ENCODE peak calls at places on chromosomes 11 and 22, in nine cellular contexts. K is tibial artery; T is IMR-90; Q is fibroblast of pulmonary artery; U is epithelial cell of esophagus; J is HCT116; B is dorsolateral prefrontal cortex; F is CD4-positive, alpha-beta T cell; D is astrocyte of the spinal cord. M is an unnamed sample.

GRCh38 chr11:15602042-15602441 is 487.3 kb downstream of the INSC start:
- DNase-seq in K (no peak), T (no peak), Q (no peak), U (no peak), J (no peak), B (no peak), F (no peak), D (no peak), M (no peak)

GRCh38 chr22:49350441-49351121 is 477.1 kb downstream of the BRD1 start:
- DNase-seq in K (peak; percentile 47), T (no peak), Q (no peak), U (no peak), J (no peak), B (no peak), F (no peak), D (no peak), M (no peak)

GRCh38 chr11:72704783-72705287 is 30.6 kb upstream of the PDE2A start:
- DNase-seq in K (no peak), T (no peak), Q (no peak), U (no peak), J (no peak), B (no peak), F (no peak), D (no peak), M (no peak)

GRCh38 chr11:122394326-122394725 is 261.2 kb upstream of the UBASH3B start:
- DNase-seq in K (no peak), T (no peak), Q (no peak), U (no peak), J (no peak), B (no peak), F (no peak), D (no peak), M (no peak)

GRCh38 chr22:31829505-31829904 is 75.7 kb downstream of the DEPDC5 start:
- DNase-seq in K (no peak), T (peak; percentile 97), Q (peak; percentile 83), U (peak; percentile 93), J (peak; percentile 89), B (no peak), F (peak; percentile 1), D (peak; percentile 89), M (no peak)

GRCh38 chr11:120384476-120384875 is 48.3 kb downstream of the ARHGEF12 start:
- DNase-seq in K (no peak), T (no peak), Q (no peak), U (peak; percentile 42), J (no peak), B (no peak), F (no peak), D (no peak), M (no peak)

GRCh38 chr11:64500176-64501013 is 90.6 kb upstream of the SLC22A12 start:
- DNase-seq in K (no peak), T (no peak), Q (no peak), U (no peak), J (peak; percentile 4), B (no peak), F (no peak), D (no peak), M (no peak)

GRCh38 chr11:697811-698311 is 2.2 kb downstream of the TMEM80 start:
- DNase-seq in K (no peak), T (peak; percentile 76), Q (no peak), U (peak; percentile 65), J (no peak), B (no peak), F (no peak), D (peak; percentile 55), M (no peak)

GRCh38 chr11:128725630-128726461 is 32.0 kb downstream of the FLI1 start:
- DNase-seq in K (no peak), T (peak; percentile 59), Q (peak; percentile 51), U (peak; percentile 37), J (no peak), B (no peak), F (peak; percentile 57), D (peak; percentile 23), M (peak; percentile 42)

GRCh38 chr11:101445761-101446160 is 138.0 kb downstream of the TRPC6 start:
- DNase-seq in K (no peak), T (no peak), Q (no peak), U (peak; percentile 51), J (no peak), B (no peak), F (no peak), D (no peak), M (no peak)

GRCh38 chr11:20474176-20474950 is 86.8 kb downstream of the PRMT3 start:
- DNase-seq in K (no peak), T (no peak), Q (no peak), U (peak; percentile 24), J (no peak), B (no peak), F (no peak), D (no peak), M (no peak)

GRCh38 chr22:16917144-16918003 is 90.6 kb downstream of the GAB4 start:
- DNase-seq in K (no peak), T (peak; percentile 15), Q (peak; percentile 46), U (peak; percentile 30), J (peak; percentile 65), B (peak; percentile 66), F (peak; percentile 39), D (peak; percentile 3), M (peak; percentile 49)

GRCh38 chr11:70481625-70482528 is 83.5 kb downstream of the CTTN start:
- DNase-seq in K (no peak), T (peak; percentile 63), Q (no peak), U (no peak), J (peak; percentile 86), B (no peak), F (no peak), D (peak; percentile 74), M (no peak)

GRCh38 chr11:61266602-61267001 is 25.6 kb downstream of the PGA5 start:
- DNase-seq in K (no peak), T (no peak), Q (no peak), U (peak; percentile 39), J (no peak), B (no peak), F (no peak), D (no peak), M (no peak)

GRCh38 chr11:61265357-61265756 is 24.4 kb downstream of the PGA5 start:
- DNase-seq in K (no peak), T (no peak), Q (no peak), U (no peak), J (no peak), B (no peak), F (no peak), D (no peak), M (no peak)

GRCh38 chr11:61267437-61267841 is 26.5 kb downstream of the PGA5 start:
- DNase-seq in K (no peak), T (no peak), Q (no peak), U (no peak), J (no peak), B (no peak), F (no peak), D (no peak), M (no peak)

GRCh38 chr11:61270354-61271070 is 24.6 kb downstream of the VWCE start:
- DNase-seq in K (no peak), T (peak; percentile 76), Q (peak; percentile 49), U (peak; percentile 75), J (no peak), B (no peak), F (no peak), D (no peak), M (no peak)

GRCh38 chr11:61268588-61269250 is 26.4 kb downstream of the VWCE start:
- DNase-seq in K (no peak), T (no peak), Q (no peak), U (no peak), J (no peak), B (no peak), F (no peak), D (no peak), M (no peak)
- TF ChIP-seq CTCF in K (no peak), T (no peak), Q (no peak), U (no peak), J (no peak), B (no peak), F (no peak), D (no peak), M (no peak)

GRCh38 chr11:61347916-61348461 is 13.7 kb downstream of the CYB561A3 start:
- DNase-seq in K (no peak), T (no peak), Q (peak; percentile 90), U (no peak), J (no peak), B (no peak), F (no peak), D (peak; percentile 23), M (no peak)

GRCh38 chr11:61350336-61350735 is 11.3 kb downstream of the CYB561A3 start:
- DNase-seq in K (no peak), T (no peak), Q (no peak), U (no peak), J (no peak), B (no peak), F (no peak), D (no peak), M (no peak)

GRCh38 chr11:61350803-61351202 is 10.9 kb downstream of the CYB561A3 start:
- DNase-seq in K (no peak), T (no peak), Q (no peak), U (no peak), J (no peak), B (no peak), F (no peak), D (no peak), M (no peak)

GRCh38 chr11:61349189-61349751 is 12.4 kb downstream of the CYB561A3 start:
- DNase-seq in K (no peak), T (no peak), Q (no peak), U (no peak), J (no peak), B (no peak), F (no peak), D (no peak), M (no peak)

GRCh38 chr11:61349916-61350315 is 11.8 kb downstream of the CYB561A3 start:
- DNase-seq in K (no peak), T (no peak), Q (no peak), U (no peak), J (no peak), B (no peak), F (no peak), D (no peak), M (no peak)
- TF ChIP-seq CTCF in K (no peak), T (no peak), Q (no peak), U (no peak), J (no peak), B (no peak), F (no peak), D (no peak), M (no peak)

DNA sequence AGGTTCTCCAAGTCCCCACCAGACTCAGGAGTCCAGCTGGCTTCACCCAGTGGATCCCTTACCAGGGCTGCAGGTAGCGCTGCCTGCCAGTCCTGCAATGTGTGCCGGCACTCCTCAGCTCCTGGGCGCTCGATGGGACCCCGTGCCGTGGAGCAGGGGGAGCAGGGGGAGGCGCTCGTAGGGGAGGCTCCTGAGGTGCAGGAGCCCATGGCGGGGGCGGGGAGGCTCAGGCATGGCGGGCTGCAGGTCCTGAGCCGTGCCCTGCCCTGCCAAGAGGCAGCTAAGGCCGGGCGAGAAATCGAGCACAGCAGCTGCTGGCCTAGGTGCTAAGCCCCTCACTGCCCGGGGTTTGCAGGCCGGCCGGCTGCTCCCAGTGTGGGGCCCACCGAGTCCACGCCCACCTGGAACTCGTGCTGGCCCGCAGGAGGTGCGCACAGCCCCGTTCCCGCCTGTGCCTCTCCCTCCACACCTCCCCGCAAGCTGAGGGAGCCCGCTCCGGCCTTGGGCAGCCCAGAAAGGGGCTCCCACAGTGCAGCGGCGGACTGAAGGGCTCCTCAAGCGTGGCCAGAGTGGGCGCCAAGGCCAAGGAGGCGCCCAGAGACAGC is 792.9 kb upstream of the CCDC179 start:
- DNase-seq in K (no peak), T (no peak), Q (no peak), U (no peak), J (no peak), B (no peak), F (no peak), D (no peak), M (no peak)
- TF ChIP-seq CTCF in K (no peak), T (no peak), Q (no peak), U (no peak), J (no peak), B (no peak), F (no peak), D (no peak), M (no peak)

GRCh38 chr22:44729391-44730012 is 22.9 kb upstream of the ARHGAP8 start:
- DNase-seq in K (no peak), T (peak; percentile 71), Q (peak; percentile 74), U (no peak), J (no peak), B (peak; percentile 60), F (no peak), D (peak; percentile 50), M (no peak)
- TF ChIP-seq CTCF in K (no peak), T (peak; percentile 44), Q (peak; percentile 36), U (no peak), J (no peak), B (peak; percentile 10), F (no peak), D (peak; percentile 36), M (no peak)

M was measured in activated B cell treated with CpG ODN at 0.5 μM for 24 hours.